ENCODE peak calls at places on chromosomes 16 and 17, in nine cellular contexts. C is lower leg skin, E is A549, F is tibial nerve, A is GM12878, K is K562, D is right lobe of liver, I is IMR-90, Q is body of pancreas. J is an unnamed sample.

GRCh38 chr17:57108656-57109392 is 23.8 kb downstream of the AKAP1 start:
- DNase-seq in D (no peak), I (no peak), K (no peak), Q (no peak), C (no peak), F (no peak), E (no peak), A (no peak), J (no peak)

GRCh38 chr17:62051053-62051452 is 14.0 kb downstream of the MED13 start:
- DNase-seq in Q (no peak), K (no peak), D (no peak), F (no peak), I (no peak), A (no peak), C (no peak), E (no peak), J (no peak)

GRCh38 chr17:33560165-33560564 is 267.1 kb upstream of the ASIC2 start:
- DNase-seq in Q (no peak), I (peak), A (no peak), E (no peak), K (no peak), C (no peak), F (no peak), D (no peak), J (no peak)

GRCh38 chr17:73824321-73824720 is 180.1 kb upstream of the SDK2 start:
- DNase-seq in E (no peak), F (no peak), D (no peak), A (no peak), C (peak), K (no peak), Q (no peak), I (no peak), J (no peak)

GRCh38 chr16:70660672-70661350 is 14.5 kb downstream of the IL34 start:
- DNase-seq in E (no peak), D (no peak), K (no peak), F (no peak), C (no peak), I (no peak), Q (no peak), A (no peak), J (no peak)

GRCh38 chr16:23407436-23408125 is 45.4 kb downstream of the COG7 start:
- DNase-seq in C (no peak), Q (no peak), E (no peak), A (no peak), K (no peak), F (no peak), D (no peak), I (no peak), J (no peak)

GRCh38 chr16:10579965-10580918 is at the start of gene EMP2:
- DNase-seq in A (no peak), D (peak), K (peak), E (peak), Q (peak), C (peak), I (peak), F (peak), J (peak)

GRCh38 chr17:13134106-13134505 is 116.3 kb upstream of the ELAC2 start:
- DNase-seq in F (no peak), D (no peak), A (no peak), I (no peak), C (no peak), E (no peak), K (no peak), Q (no peak), J (no peak)

GRCh38 chr17:43608313-43608712 is 53.4 kb downstream of the MEOX1 start:
- DNase-seq in D (no peak), K (no peak), I (peak), F (no peak), A (peak), C (no peak), E (peak), Q (no peak), J (no peak)

GRCh38 chr16:11835891-11836652 is 15.3 kb downstream of the RSL1D1 start:
- DNase-seq in K (no peak), C (no peak), I (peak), F (no peak), D (no peak), Q (no peak), E (no peak), A (no peak), J (no peak)

GRCh38 chr17:12545877-12546513 is 119.7 kb upstream of the MYOCD start:
- DNase-seq in E (peak), K (peak), I (peak), A (no peak), Q (peak), D (no peak), C (no peak), F (peak), J (no peak)

GRCh38 chr16:89920723-89921122 is 2.1 kb downstream of the MC1R start:
- DNase-seq in K (no peak), A (no peak), F (no peak), E (no peak), C (no peak), I (peak), D (no peak), Q (no peak), J (no peak)

GRCh38 chr16:27362570-27363245 is 39.3 kb upstream of the IL21R start:
- DNase-seq in Q (no peak), C (no peak), K (no peak), A (no peak), D (no peak), E (no peak), F (no peak), I (no peak), J (no peak)

GRCh38 chr17:19728114-19728495 is 11.7 kb upstream of the SLC47A2 start:
- DNase-seq in C (peak), D (peak), K (no peak), I (peak), F (peak), E (peak), Q (peak), A (no peak), J (peak)

GRCh38 chr16:2686912-2687507 is 4.7 kb downstream of the KCTD5 start:
- DNase-seq in Q (no peak), A (peak), I (no peak), K (peak), C (no peak), D (peak), E (no peak), F (no peak), J (no peak)

GRCh38 chr17:40535924-40536717 is 29.2 kb downstream of the CCR7 start:
- DNase-seq in D (no peak), E (no peak), C (no peak), I (no peak), F (no peak), A (no peak), K (peak), Q (no peak), J (peak)
- H3K4me3 ChIP-seq in D (no peak), E (no peak), C (no peak), I (no peak), F (no peak), A (no peak), K (no peak), Q (no peak), J (no peak)

DNA sequence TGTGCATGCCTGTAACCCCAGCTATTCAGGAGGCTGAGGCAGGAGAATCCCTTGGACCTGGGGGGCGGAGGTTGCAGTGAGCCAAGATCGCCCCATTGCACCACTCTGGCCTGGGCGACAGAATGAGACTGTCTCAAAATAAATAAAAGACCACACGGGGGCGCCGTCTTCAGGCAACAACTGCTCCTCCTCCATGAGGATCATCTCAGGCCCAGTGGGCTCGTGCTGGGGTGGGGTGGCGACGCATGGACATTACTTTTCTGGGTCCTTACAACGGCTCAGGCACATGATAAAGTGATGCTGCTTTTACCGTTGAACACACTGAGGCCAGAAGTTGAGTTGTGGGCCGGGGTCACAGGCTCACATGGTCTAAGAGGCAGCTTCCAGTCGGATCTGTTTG is 56.2 kb downstream of the PRMT7 start:
- DNase-seq in D (no peak), E (peak), Q (no peak), C (no peak), K (peak), A (no peak), F (peak), I (peak), J (no peak)
- TF ChIP-seq CTCF in D (peak), E (peak), Q (peak), C (no peak), K (peak), A (peak), F (peak), I (peak), J (no peak)

DNA sequence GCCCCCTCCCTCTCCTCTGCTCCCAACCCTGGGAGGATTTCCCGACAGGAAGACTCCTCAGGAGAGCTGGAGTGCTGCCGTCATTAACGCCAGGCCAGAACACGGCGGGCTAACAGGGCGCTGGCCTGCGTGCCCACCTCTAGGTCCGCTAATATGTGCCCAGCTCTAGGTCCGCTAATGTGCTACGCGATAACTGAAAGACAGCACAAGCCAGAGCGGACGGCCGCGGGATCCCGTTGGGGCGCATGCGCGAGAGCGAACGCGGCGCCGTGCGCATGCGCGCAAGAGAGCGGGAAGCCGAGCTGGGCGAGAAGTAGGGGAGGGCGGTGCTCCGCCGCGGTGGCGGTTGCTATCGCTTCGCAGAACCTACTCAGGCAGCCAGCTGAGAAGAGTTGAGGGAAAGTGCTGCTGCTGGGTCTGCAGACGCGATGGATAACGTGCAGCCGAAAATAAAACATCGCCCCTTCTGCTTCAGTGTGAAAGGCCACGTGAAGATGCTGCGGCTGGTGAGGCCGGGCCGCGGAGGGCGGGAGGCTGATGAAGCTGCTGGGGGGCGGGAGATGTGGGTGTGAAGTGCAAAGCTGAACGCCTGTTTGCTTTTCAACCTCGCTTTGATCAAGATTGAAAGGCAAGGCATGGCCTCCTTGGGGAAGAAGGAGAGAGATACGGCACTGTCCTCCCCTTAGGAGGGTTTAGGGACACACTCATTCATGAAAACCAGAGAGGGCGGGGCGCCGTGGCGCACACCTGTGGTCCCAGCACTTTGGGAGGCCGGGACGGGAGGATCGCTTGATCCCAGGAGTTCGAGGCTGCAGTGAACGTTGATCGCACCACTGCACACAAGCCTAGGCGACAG is at the start of gene CKLF:
- DNase-seq in F (peak), Q (peak), A (peak), D (peak), I (peak), E (peak), K (peak), C (peak), J (peak)
- TF ChIP-seq POLR2A in F (peak), Q (peak), A (peak), D (peak), I (no peak), E (peak), K (peak), C (no peak), J (peak)

DNA sequence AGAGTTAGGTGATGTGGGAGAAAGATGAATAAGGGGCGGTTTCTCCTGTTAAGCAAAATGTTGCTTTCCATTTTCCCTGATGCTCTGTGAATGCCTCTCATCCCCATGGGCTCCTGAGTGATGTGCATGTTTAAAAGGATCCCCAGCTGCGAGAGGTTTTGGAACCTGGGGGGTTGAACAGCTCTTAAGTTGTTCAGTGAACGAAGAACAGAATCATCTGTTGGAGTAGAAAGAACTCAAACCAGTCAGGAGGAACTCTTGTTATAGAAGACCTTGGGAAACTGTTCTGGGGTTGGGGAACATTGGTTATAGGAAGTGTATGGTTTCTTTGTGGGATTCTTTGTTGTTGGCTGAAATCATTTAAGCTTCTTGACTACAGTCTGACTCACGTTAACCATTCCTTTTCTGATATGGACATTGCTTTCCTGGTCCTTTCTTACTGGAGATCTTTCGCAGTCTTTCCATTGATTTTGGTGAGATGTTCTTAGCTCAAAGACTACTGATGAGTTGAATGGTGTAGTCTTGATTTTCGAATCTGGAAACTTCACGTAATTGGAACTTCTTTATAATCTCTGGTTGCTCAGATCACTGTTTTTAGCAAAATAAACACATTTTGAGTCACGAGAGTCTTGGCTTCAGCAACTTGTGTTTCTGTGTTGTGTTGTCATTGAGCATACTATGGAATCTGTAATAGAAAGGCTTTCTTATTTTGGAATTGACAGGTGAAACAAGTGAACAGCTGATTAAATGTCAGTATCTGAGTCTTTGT is 1.3 kb downstream of the UNK start:
- DNase-seq in A (no peak), Q (no peak), F (no peak), I (peak), E (no peak), K (no peak), D (peak), C (no peak), J (no peak)
- H3K4me3 ChIP-seq in A (peak), Q (no peak), F (peak), I (peak), E (peak), K (peak), D (peak), C (no peak), J (peak)

GRCh38 chr17:49218941-49219913 is 8.7 kb downstream of the ABI3 start:
- DNase-seq in A (peak), D (peak), C (no peak), Q (no peak), E (no peak), F (no peak), K (peak), I (no peak), J (no peak)
- TF ChIP-seq CTCF in A (peak), D (no peak), C (no peak), Q (no peak), E (peak), F (no peak), K (no peak), I (no peak), J (no peak)

DNA sequence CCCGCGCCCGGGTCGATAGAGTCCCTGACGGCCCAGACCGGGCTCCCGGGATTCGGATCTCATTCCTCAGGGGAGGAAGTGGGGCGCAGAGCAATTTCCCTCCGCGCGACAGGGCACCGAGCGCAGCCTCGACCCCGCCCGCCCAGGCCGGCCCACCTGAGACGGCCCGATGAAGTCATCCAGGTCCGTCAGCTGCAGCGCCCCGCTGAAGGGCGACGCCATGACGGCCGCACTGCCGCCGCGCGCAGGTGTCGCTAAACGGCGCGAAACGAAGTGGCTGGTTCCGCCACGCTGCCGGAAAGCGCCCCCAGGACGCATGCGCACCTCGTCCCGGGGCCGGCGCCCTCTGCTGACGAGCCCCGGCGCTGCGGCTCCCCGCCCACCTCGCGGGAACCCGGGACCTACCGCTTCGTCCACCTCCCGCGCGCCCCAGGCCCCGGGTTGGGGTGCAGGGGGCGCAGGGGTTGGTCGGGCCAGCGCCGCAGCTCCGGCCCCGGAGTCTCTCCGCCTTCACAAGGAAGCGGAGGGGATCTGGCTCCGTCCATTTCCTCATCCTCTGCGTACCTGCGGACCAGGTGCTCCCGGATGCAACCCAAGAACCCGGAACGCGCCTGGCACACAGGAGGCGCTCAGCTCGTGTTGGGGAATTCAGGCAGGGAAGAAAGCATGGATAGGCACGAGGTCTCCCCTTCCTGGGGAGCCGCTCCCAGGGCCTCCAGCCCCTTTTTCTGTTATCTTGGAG is at the start of gene CIAO3:
- DNase-seq in K (peak), C (peak), Q (peak), E (peak), I (peak), F (peak), D (peak), A (peak), J (peak)
- TF ChIP-seq POLR2A in K (peak), C (peak), Q (peak), E (peak), I (peak), F (peak), D (peak), A (peak), J (peak)

GRCh38 chr16:9096416-9096952 is 5.0 kb downstream of the HAPSTR1 start:
- DNase-seq in F (no peak), A (no peak), E (no peak), Q (no peak), D (no peak), I (no peak), C (no peak), K (no peak), J (no peak)

GRCh38 chr16:9094008-9094846 is 2.8 kb downstream of the HAPSTR1 start:
- DNase-seq in Q (no peak), A (no peak), D (no peak), F (no peak), C (no peak), I (no peak), K (no peak), E (no peak), J (no peak)

GRCh38 chr16:9097266-9098219 is 6.1 kb downstream of the HAPSTR1 start:
- DNase-seq in I (no peak), Q (no peak), C (no peak), K (no peak), E (no peak), D (no peak), A (no peak), F (no peak), J (no peak)

GRCh38 chr16:9095171-9095570 is 3.7 kb downstream of the HAPSTR1 start:
- DNase-seq in A (no peak), Q (no peak), C (no peak), D (no peak), E (no peak), I (no peak), F (no peak), K (no peak), J (no peak)

GRCh38 chr16:9095998-9096397 is 4.6 kb downstream of the HAPSTR1 start:
- DNase-seq in I (no peak), C (no peak), F (no peak), A (no peak), E (no peak), K (no peak), D (no peak), Q (no peak), J (no peak)
- H3K4me3 ChIP-seq in I (no peak), C (no peak), F (no peak), A (peak), E (peak), K (peak), D (no peak), Q (no peak), J (no peak)

DNA sequence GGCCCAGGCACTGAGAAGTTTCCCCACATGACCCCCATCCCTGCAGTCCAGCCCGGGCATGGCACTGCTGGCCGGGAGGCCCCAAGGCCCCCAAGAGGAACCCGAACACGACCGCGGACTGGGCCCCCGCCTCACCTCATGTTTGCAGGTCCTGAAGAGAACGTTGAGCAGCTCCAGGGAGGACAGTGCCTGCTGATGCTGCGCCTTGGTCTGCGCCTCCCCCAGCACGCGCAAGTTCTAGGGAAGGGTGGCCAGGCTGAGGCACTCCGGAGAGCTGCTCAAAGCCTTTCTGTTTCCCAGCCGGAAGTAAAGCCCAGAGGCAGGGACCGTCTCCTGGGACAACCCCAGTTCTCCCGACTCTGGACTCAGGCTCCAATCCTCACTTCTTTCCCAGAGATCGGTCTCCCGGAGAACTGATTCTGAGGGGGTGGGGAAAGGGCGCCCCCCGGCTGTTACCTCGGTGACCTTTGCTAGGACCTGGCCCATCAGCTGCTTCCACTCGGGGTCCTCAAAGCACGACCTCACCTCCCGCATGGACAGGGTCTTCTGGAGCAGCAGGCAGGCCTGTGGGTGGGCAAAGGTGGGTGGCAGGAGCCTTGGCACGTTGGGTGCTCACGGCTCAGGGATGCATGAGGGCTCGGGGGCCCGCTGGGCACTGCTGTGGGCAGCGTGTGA is 13.7 kb downstream of the MYBBP1A start:
- DNase-seq in C (peak), I (no peak), A (no peak), F (no peak), K (no peak), E (no peak), D (peak), Q (no peak), J (no peak)
- TF ChIP-seq CTCF in C (no peak), I (no peak), A (no peak), F (no peak), K (no peak), E (peak), D (no peak), Q (peak), J (no peak)

J was measured in uterus.